ENCODE peak calls at places on chromosomes 7 and 10, in five cellular contexts. T is endothelial cell, Y is lung microvascular endothelial cell, Q is ACHN, U is choroid plexus epithelial cell. J is an unnamed sample.

GRCh38 chr7:121113288-121113687 is 124.8 kb downstream of the CPED1 start:
- DNase-seq in T (no peak), Y (no peak), Q (no peak), U (peak), J (no peak)

GRCh38 chr7:151086802-151087246 is 549 bp downstream of the AGAP3 start:
- DNase-seq in T (no peak), Y (peak), Q (peak), U (peak), J (no peak)

GRCh38 chr10:11796439-11796838 is 26.7 kb upstream of the PROSER2 start:
- DNase-seq in T (no peak), Y (no peak), Q (no peak), U (peak), J (no peak)

GRCh38 chr7:54729096-54729495 is 29.9 kb downstream of the SEC61G start:
- DNase-seq in T (no peak), Y (no peak), Q (no peak), U (no peak), J (no peak)

GRCh38 chr7:44076101-44076895 is 6.0 kb downstream of the POLM start:
- DNase-seq in T (no peak), Y (no peak), Q (no peak), U (no peak), J (no peak)

GRCh38 chr10:103776878-103777591 is 78.3 kb downstream of the SH3PXD2A start:
- DNase-seq in T (no peak), Y (no peak), Q (no peak), U (no peak), J (no peak)

GRCh38 chr10:88194041-88194887 is 330.8 kb downstream of the PTEN start:
- DNase-seq in T (no peak), Y (no peak), Q (no peak), U (no peak), J (no peak)

GRCh38 chr10:51266496-51266895 is 192.2 kb downstream of the PRKG1 start:
- DNase-seq in T (no peak), Y (no peak), Q (no peak), U (no peak), J (no peak)

GRCh38 chr10:80356563-80356999 is at the start of the genes DYDC1 and DYDC2:
- DNase-seq in T (peak), Y (no peak), Q (no peak), U (peak), J (no peak)

GRCh38 chr7:142790056-142790455 is 19.3 kb downstream of the PRSS2 start:
- DNase-seq in T (no peak), Y (no peak), Q (no peak), U (no peak), J (no peak)

GRCh38 chr7:104328308-104328969 is at the start of gene LHFPL3:
- DNase-seq in T (peak), Y (no peak), Q (no peak), U (peak), J (no peak)

GRCh38 chr7:151829707-151830106 is 47.2 kb downstream of the PRKAG2 start:
- DNase-seq in T (no peak), Y (no peak), Q (no peak), U (no peak), J (no peak)

GRCh38 chr10:17249820-17250219 is 21.8 kb downstream of the VIM start:
- DNase-seq in T (no peak), Y (peak), Q (no peak), U (peak), J (no peak)

GRCh38 chr7:148732862-148733261 is 34.2 kb downstream of the CUL1 start:
- DNase-seq in T (no peak), Y (no peak), Q (no peak), U (no peak), J (no peak)

GRCh38 chr10:84204122-84204521 is 9.8 kb downstream of the CDHR1 start:
- DNase-seq in T (no peak), Y (no peak), Q (peak), U (peak), J (no peak)

GRCh38 chr7:55271661-55272060 is 93.5 kb upstream of the LANCL2 start:
- DNase-seq in T (no peak), Y (no peak), Q (no peak), U (no peak), J (no peak)

GRCh38 chr10:5623081-5623748 is 43.2 kb downstream of the ASB13 start:
- DNase-seq in T (peak), Y (peak), Q (peak), U (peak), J (peak)

GRCh38 chr10:24467094-24467493 is 256.6 kb downstream of the ARHGAP21 start:
- DNase-seq in T (no peak), Y (no peak), Q (peak), U (no peak), J (no peak)

GRCh38 chr7:106693659-106694353 is 32.8 kb upstream of the CCDC71L start:
- DNase-seq in T (no peak), Y (no peak), Q (no peak), U (peak), J (no peak)

GRCh38 chr10:62258926-62259325 is 9.7 kb downstream of the RTKN2 start:
- DNase-seq in T (no peak), Y (no peak), Q (no peak), U (no peak), J (no peak)

GRCh38 chr10:49611815-49612512 is 1.9 kb downstream of the SLC18A3 start:
- DNase-seq in T (no peak), Y (no peak), Q (no peak), U (no peak), J (no peak)

GRCh38 chr7:45118292-45118691 is 6.8 kb upstream of the TBRG4 start:
- DNase-seq in T (no peak), Y (no peak), Q (no peak), U (no peak), J (no peak)

GRCh38 chr7:11343136-11343535 is 369.5 kb downstream of the PHF14 start:
- DNase-seq in T (no peak), Y (no peak), Q (no peak), U (no peak), J (no peak)

GRCh38 chr10:58755688-58756087 is 243.0 kb downstream of the BICC1 start:
- DNase-seq in T (no peak), Y (no peak), Q (peak), U (peak), J (peak)

GRCh38 chr10:23614483-23614882 is 175.6 kb downstream of the OTUD1 start:
- DNase-seq in T (no peak), Y (no peak), Q (no peak), U (no peak), J (no peak)

GRCh38 chr10:118965636-118966035 is 63.9 kb upstream of the NANOS1 start:
- DNase-seq in T (no peak), Y (no peak), Q (no peak), U (no peak), J (no peak)

GRCh38 chr7:12256025-12256570 is 45.0 kb downstream of the TMEM106B start:
- DNase-seq in T (no peak), Y (no peak), Q (no peak), U (peak), J (no peak)

GRCh38 chr10:33731322-33731721 is 396.9 kb upstream of the NRP1 start:
- DNase-seq in T (no peak), Y (no peak), Q (no peak), U (no peak), J (no peak)